ENCODE peak calls at places on chromosomes 6 and 20, in ten cellular contexts. One of them, this sample, is unnamed.

GRCh38 chr20:47438464-47439381 is 63.0 kb upstream of the NCOA3 start:
- DNase-seq in NCI-H187 treated with DMSO at 0.1 percent for 48 hours: no peak
- DNase-seq in NCI-H1105: no peak
- DNase-seq in progenitor cell of endocrine pancreas: no peak
- DNase-seq in astrocyte of the spinal cord: no peak
- DNase-seq in NCI-H774: no peak
- DNase-seq in WTC11: no peak
- DNase-seq in NCI-H2029 treated with DMSO at 0.1 percent for 48 hours: no peak
- DNase-seq in NCI-H526 treated with DMSO at 0.1 percent for 48 hours: no peak
- DNase-seq in upper lobe of right lung: no peak
- DNase-seq in this sample: no peak

GRCh38 chr6:39090036-39090435 is 24.9 kb downstream of the SAYSD1 start:
- DNase-seq in NCI-H187 treated with DMSO at 0.1 percent for 48 hours: no peak
- DNase-seq in upper lobe of right lung: no peak
- DNase-seq in NCI-H774: no peak
- DNase-seq in astrocyte of the spinal cord: no peak
- DNase-seq in NCI-H526 treated with DMSO at 0.1 percent for 48 hours: no peak
- DNase-seq in WTC11: no peak
- DNase-seq in NCI-H1105: no peak
- DNase-seq in progenitor cell of endocrine pancreas: no peak
- DNase-seq in NCI-H2029 treated with DMSO at 0.1 percent for 48 hours: no peak
- DNase-seq in this sample: no peak

GRCh38 chr6:2171728-2172127 is 73.7 kb downstream of the GMDS start:
- DNase-seq in NCI-H187 treated with DMSO at 0.1 percent for 48 hours: no peak
- DNase-seq in WTC11: no peak
- DNase-seq in NCI-H2029 treated with DMSO at 0.1 percent for 48 hours: no peak
- DNase-seq in NCI-H526 treated with DMSO at 0.1 percent for 48 hours: no peak
- DNase-seq in NCI-H774: no peak
- DNase-seq in astrocyte of the spinal cord: no peak
- DNase-seq in progenitor cell of endocrine pancreas: no peak
- DNase-seq in upper lobe of right lung: no peak
- DNase-seq in NCI-H1105: no peak
- DNase-seq in this sample: no peak

GRCh38 chr6:109793793-109794192 is 102.7 kb downstream of the FIG4 start:
- DNase-seq in NCI-H1105: peak; percentile 63
- DNase-seq in NCI-H774: peak; percentile 97
- DNase-seq in progenitor cell of endocrine pancreas: no peak
- DNase-seq in WTC11: no peak
- DNase-seq in NCI-H2029 treated with DMSO at 0.1 percent for 48 hours: peak; percentile 64
- DNase-seq in NCI-H187 treated with DMSO at 0.1 percent for 48 hours: no peak
- DNase-seq in astrocyte of the spinal cord: peak; percentile 93
- DNase-seq in NCI-H526 treated with DMSO at 0.1 percent for 48 hours: peak; percentile 17
- DNase-seq in upper lobe of right lung: no peak
- DNase-seq in this sample: peak; percentile 99

GRCh38 chr20:47456952-47457724 is 44.5 kb upstream of the NCOA3 start:
- DNase-seq in NCI-H187 treated with DMSO at 0.1 percent for 48 hours: no peak
- DNase-seq in NCI-H526 treated with DMSO at 0.1 percent for 48 hours: no peak
- DNase-seq in upper lobe of right lung: no peak
- DNase-seq in astrocyte of the spinal cord: peak; percentile 69
- DNase-seq in NCI-H2029 treated with DMSO at 0.1 percent for 48 hours: no peak
- DNase-seq in progenitor cell of endocrine pancreas: no peak
- DNase-seq in NCI-H1105: no peak
- DNase-seq in WTC11: no peak
- DNase-seq in NCI-H774: no peak
- DNase-seq in this sample: peak; percentile 94

GRCh38 chr20:15656124-15656523 is 917.1 kb downstream of the KIF16B start:
- DNase-seq in NCI-H774: no peak
- DNase-seq in NCI-H526 treated with DMSO at 0.1 percent for 48 hours: no peak
- DNase-seq in upper lobe of right lung: no peak
- DNase-seq in WTC11: no peak
- DNase-seq in progenitor cell of endocrine pancreas: no peak
- DNase-seq in NCI-H2029 treated with DMSO at 0.1 percent for 48 hours: no peak
- DNase-seq in NCI-H187 treated with DMSO at 0.1 percent for 48 hours: no peak
- DNase-seq in astrocyte of the spinal cord: no peak
- DNase-seq in NCI-H1105: no peak
- DNase-seq in this sample: no peak

GRCh38 chr6:115444079-115444478 is 616.6 kb downstream of the FRK start:
- DNase-seq in astrocyte of the spinal cord: no peak
- DNase-seq in NCI-H2029 treated with DMSO at 0.1 percent for 48 hours: no peak
- DNase-seq in WTC11: no peak
- DNase-seq in upper lobe of right lung: no peak
- DNase-seq in NCI-H526 treated with DMSO at 0.1 percent for 48 hours: no peak
- DNase-seq in progenitor cell of endocrine pancreas: no peak
- DNase-seq in NCI-H774: no peak
- DNase-seq in NCI-H1105: no peak
- DNase-seq in NCI-H187 treated with DMSO at 0.1 percent for 48 hours: no peak
- DNase-seq in this sample: no peak

GRCh38 chr6:28489366-28490190 is 26.0 kb downstream of the GPX6 start:
- DNase-seq in progenitor cell of endocrine pancreas: peak; percentile 37
- DNase-seq in astrocyte of the spinal cord: peak; percentile 83
- DNase-seq in NCI-H774: peak; percentile 9
- DNase-seq in NCI-H187 treated with DMSO at 0.1 percent for 48 hours: no peak
- DNase-seq in WTC11: peak; percentile 78
- DNase-seq in NCI-H526 treated with DMSO at 0.1 percent for 48 hours: no peak
- DNase-seq in NCI-H2029 treated with DMSO at 0.1 percent for 48 hours: no peak
- DNase-seq in upper lobe of right lung: peak; percentile 90
- DNase-seq in NCI-H1105: no peak
- DNase-seq in this sample: peak; percentile 84

GRCh38 chr20:11987526-11987925 is 69.8 kb downstream of the BTBD3 start:
- DNase-seq in upper lobe of right lung: no peak
- DNase-seq in progenitor cell of endocrine pancreas: no peak
- DNase-seq in NCI-H187 treated with DMSO at 0.1 percent for 48 hours: no peak
- DNase-seq in WTC11: no peak
- DNase-seq in astrocyte of the spinal cord: no peak
- DNase-seq in NCI-H526 treated with DMSO at 0.1 percent for 48 hours: no peak
- DNase-seq in NCI-H1105: no peak
- DNase-seq in NCI-H2029 treated with DMSO at 0.1 percent for 48 hours: no peak
- DNase-seq in NCI-H774: no peak
- DNase-seq in this sample: no peak

GRCh38 chr6:69875715-69876114 is 9.4 kb downstream of the COL19A1 start:
- DNase-seq in NCI-H1105: no peak
- DNase-seq in astrocyte of the spinal cord: no peak
- DNase-seq in NCI-H526 treated with DMSO at 0.1 percent for 48 hours: no peak
- DNase-seq in progenitor cell of endocrine pancreas: no peak
- DNase-seq in WTC11: no peak
- DNase-seq in upper lobe of right lung: no peak
- DNase-seq in NCI-H2029 treated with DMSO at 0.1 percent for 48 hours: no peak
- DNase-seq in NCI-H774: no peak
- DNase-seq in NCI-H187 treated with DMSO at 0.1 percent for 48 hours: no peak
- DNase-seq in this sample: no peak

This sample was measured in fibroblast of mammary gland.